ENCODE peak calls at places on chromosomes 3 and 15, in nine cellular contexts. G is stimulated activated CD4-positive, alpha-beta T cell treated with anti-CD3 and anti-CD28 coated beads, TNF-alpha, amount 100 ng/mL, for 24 hours; M is frontal cortex; D is A172; L is caudate nucleus; V is activated T-cell treated with anti-CD3 and anti-CD28 coated beads, Interleukin-2, amount 50 U/mL, for 1 hour; Q is posterior cingulate gyrus; U is endothelial cell; K is fibroblast of lung. I is an unnamed sample.

GRCh38 chr3:31066999-31067398 is 172.5 kb upstream of the GADL1 start:
- DNase-seq in L (no peak), M (no peak), D (peak; percentile 91), Q (no peak), K (peak; percentile 99), G (no peak), V (no peak), U (no peak), I (no peak)

GRCh38 chr15:65829150-65829764 is 37.2 kb upstream of the DENND4A start:
- DNase-seq in M (no peak), D (no peak), G (no peak), Q (no peak), V (no peak), U (no peak), L (no peak), K (peak; percentile 10), I (no peak)

GRCh38 chr3:146899171-146899570 is 294.0 kb upstream of the PLSCR5 start:
- DNase-seq in D (no peak), M (no peak), U (no peak), Q (no peak), L (no peak), V (no peak), K (no peak), G (no peak), I (no peak)

GRCh38 chr3:70053293-70053692 is 53.8 kb downstream of the SAMMSON start:
- DNase-seq in L (no peak), V (no peak), U (no peak), D (peak; percentile 33), M (no peak), K (peak; percentile 7), G (no peak), Q (no peak), I (no peak)

GRCh38 chr3:181755959-181756358 is 44.2 kb downstream of the SOX2 start:
- DNase-seq in Q (no peak), G (no peak), M (no peak), K (no peak), V (no peak), D (no peak), U (no peak), L (no peak), I (no peak)

GRCh38 chr3:9473496-9473895 is 76.1 kb downstream of the SETD5 start:
- DNase-seq in D (no peak), Q (no peak), G (no peak), V (no peak), U (no peak), K (no peak), M (no peak), L (no peak), I (no peak)

GRCh38 chr3:172513488-172513887 is 9.7 kb downstream of the TNFSF10 start:
- DNase-seq in V (no peak), M (no peak), D (no peak), Q (no peak), U (no peak), G (no peak), L (no peak), K (peak; percentile 39), I (no peak)

GRCh38 chr3:16496408-16497222 is 16.9 kb downstream of the RFTN1 start:
- DNase-seq in Q (no peak), D (no peak), G (no peak), L (no peak), K (peak; percentile 36), V (no peak), U (no peak), M (no peak), I (no peak)

GRCh38 chr3:113697192-113698090 is 999 bp upstream of the USF3 start:
- DNase-seq in Q (no peak), L (peak; percentile 52), D (no peak), V (peak; percentile 47), K (no peak), M (peak; percentile 16), G (no peak), U (no peak), I (no peak)

GRCh38 chr3:119918992-119919933 is 137.4 kb downstream of the NR1I2 start:
- DNase-seq in V (no peak), L (no peak), U (no peak), K (no peak), G (no peak), Q (no peak), M (no peak), D (no peak), I (no peak)

GRCh38 chr15:83747050-83747717 is 93.3 kb downstream of the ADAMTSL3 start:
- DNase-seq in L (no peak), U (peak; percentile 7), D (peak; percentile 75), V (no peak), M (peak; percentile 38), G (no peak), K (peak; percentile 15), Q (no peak), I (peak; percentile 7)

GRCh38 chr3:150106752-150107428 is 136.2 kb upstream of the PFN2 start:
- DNase-seq in D (peak; percentile 97), G (no peak), K (peak; percentile 91), Q (no peak), L (no peak), M (no peak), V (no peak), U (no peak), I (no peak)

GRCh38 chr15:69576035-69576526 is 123.5 kb downstream of the RPLP1 start:
- DNase-seq in Q (peak; percentile 95), M (peak; percentile 58), G (peak; percentile 48), D (peak; percentile 53), K (no peak), L (peak; percentile 11), U (peak; percentile 62), V (peak; percentile 76), I (peak; percentile 50)

GRCh38 chr3:48845170-48845569 is 2.5 kb downstream of the PRKAR2A start:
- DNase-seq in U (no peak), G (no peak), L (no peak), V (no peak), Q (no peak), M (no peak), K (peak; percentile 31), D (peak; percentile 22), I (no peak)

GRCh38 chr15:98764296-98764695 is 116.0 kb downstream of the IGF1R start:
- DNase-seq in U (no peak), V (no peak), Q (no peak), G (no peak), M (no peak), K (no peak), D (no peak), L (no peak), I (no peak)

GRCh38 chr3:165800970-165801369 is 36.3 kb downstream of the BCHE start:
- DNase-seq in Q (no peak), L (no peak), D (no peak), K (peak; percentile 3), M (no peak), V (no peak), G (no peak), U (no peak), I (no peak)

GRCh38 chr3:87287025-87287424 is 10.6 kb upstream of the POU1F1 start:
- DNase-seq in M (no peak), D (peak; percentile 51), Q (no peak), L (no peak), V (no peak), G (no peak), U (no peak), K (peak; percentile 44), I (no peak)

GRCh38 chr3:133408961-133409360 is 9.1 kb downstream of the BFSP2 start:
- DNase-seq in U (no peak), Q (no peak), M (no peak), K (peak; percentile 67), D (peak; percentile 64), G (no peak), V (no peak), L (no peak), I (no peak)

GRCh38 chr3:128889139-128889894 is 9.9 kb downstream of the ACAD9 start:
- DNase-seq in K (no peak), M (no peak), U (no peak), Q (no peak), G (no peak), V (no peak), L (no peak), D (no peak), I (no peak)

GRCh38 chr15:91426412-91426811 is 326.4 kb downstream of the SV2B start:
- DNase-seq in U (no peak), V (no peak), G (no peak), D (peak; percentile 20), K (peak; percentile 75), M (no peak), L (no peak), Q (no peak), I (no peak)

GRCh38 chr3:126925411-126926171 is 57.3 kb upstream of the PLXNA1 start:
- DNase-seq in U (no peak), K (peak; percentile 53), M (no peak), L (no peak), V (no peak), D (no peak), G (no peak), Q (no peak), I (no peak)

GRCh38 chr3:13282528-13282985 is 137.6 kb downstream of the NUP210 start:
- DNase-seq in Q (no peak), G (no peak), U (no peak), K (no peak), M (no peak), D (no peak), L (no peak), V (peak; percentile 36), I (no peak)

GRCh38 chr15:74725845-74726773 is 781 bp upstream of the CYP1A1 start:
- DNase-seq in D (no peak), G (peak; percentile 31), M (peak; percentile 67), K (no peak), Q (peak; percentile 89), L (no peak), V (peak; percentile 62), U (peak; percentile 57), I (no peak)

GRCh38 chr3:127170794-127171193 is 22.1 kb upstream of the PRR23E start:
- DNase-seq in U (no peak), D (peak; percentile 86), Q (peak; percentile 94), K (peak; percentile 78), G (no peak), V (no peak), L (no peak), M (peak; percentile 64), I (no peak)

GRCh38 chr15:98853161-98853560 is 154.4 kb downstream of the PGPEP1L start:
- DNase-seq in M (peak; percentile 72), V (peak; percentile 75), G (peak; percentile 40), K (peak; percentile 95), D (peak; percentile 81), Q (peak; percentile 99), L (peak; percentile 82), U (peak; percentile 82), I (peak; percentile 84)

GRCh38 chr15:31296304-31297220 is 30.1 kb upstream of the KLF13 start:
- DNase-seq in D (no peak), K (no peak), U (no peak), M (no peak), Q (peak; percentile 87), V (peak; percentile 9), L (no peak), G (no peak), I (peak; percentile 32)

GRCh38 chr15:69525543-69525942 is 72.9 kb downstream of the RPLP1 start:
- DNase-seq in M (no peak), U (no peak), L (no peak), D (no peak), Q (peak; percentile 11), K (no peak), V (no peak), G (no peak), I (no peak)

GRCh38 chr3:26061947-26062346 is 272.1 kb downstream of the OXSM start:
- DNase-seq in M (no peak), V (no peak), G (no peak), D (no peak), U (no peak), Q (no peak), K (no peak), L (no peak), I (no peak)

GRCh38 chr15:96122077-96123027 is 208.1 kb upstream of the NR2F2 start:
- DNase-seq in G (no peak), U (no peak), V (no peak), M (no peak), L (no peak), K (peak; percentile 30), Q (no peak), D (peak; percentile 51), I (no peak)

GRCh38 chr15:89421219-89421618 is 75.2 kb downstream of the RHCG start:
- DNase-seq in M (no peak), Q (no peak), G (no peak), L (no peak), V (no peak), K (no peak), D (no peak), U (no peak), I (no peak)

GRCh38 chr3:101070260-101071121 is 77.3 kb upstream of the ABI3BP start:
- DNase-seq in D (peak; percentile 39), L (no peak), G (peak; percentile 35), M (no peak), U (peak; percentile 65), V (peak; percentile 52), K (peak; percentile 8), Q (peak; percentile 82), I (no peak)

I was measured in hippocampal formation.